ENCODE peak calls at places on chromosomes 12 and 14, in eight cellular contexts. Y, K, T, D, N, E, G and L are unnamed samples.

GRCh38 chr12:121628037-121628436 is 1.7 kb downstream of the ORAI1 start:
- DNase-seq in E (no peak), D (no peak), T (no peak), Y (no peak), K (no peak), G (no peak), N (peak), L (no peak)

GRCh38 chr12:47079365-47079893 is at the start of gene PCED1B:
- DNase-seq in D (peak), N (peak), T (peak), G (peak), K (peak), Y (peak), E (peak), L (peak)

GRCh38 chr12:110245278-110245868 is 35.7 kb upstream of the ATP2A2 start:
- DNase-seq in T (no peak), Y (no peak), K (peak), E (no peak), G (no peak), N (no peak), D (peak), L (no peak)

GRCh38 chr12:118061011-118061875 is at the start of gene WSB2:
- DNase-seq in K (peak), Y (peak), N (peak), D (peak), G (peak), E (no peak), T (peak), L (peak)

GRCh38 chr14:77025744-77026165 is 2.8 kb downstream of the IRF2BPL start:
- DNase-seq in E (no peak), N (no peak), T (no peak), K (no peak), D (peak), Y (no peak), G (no peak), L (no peak)

GRCh38 chr14:89137514-89138163 is 279.4 kb downstream of the FOXN3 start:
- DNase-seq in G (peak), T (peak), Y (no peak), D (peak), N (no peak), E (peak), K (no peak), L (peak)

GRCh38 chr12:3964404-3964803 is 91.2 kb upstream of the PARP11 start:
- DNase-seq in E (no peak), K (peak), Y (no peak), G (no peak), T (no peak), N (no peak), D (no peak), L (no peak)

GRCh38 chr14:35149239-35149638 is 26.9 kb downstream of the PRORP start:
- DNase-seq in Y (no peak), N (no peak), T (no peak), G (no peak), E (no peak), K (no peak), D (no peak), L (no peak)

GRCh38 chr12:124399622-124400021 is 104.7 kb downstream of the RFLNA start:
- DNase-seq in G (no peak), T (no peak), N (no peak), D (no peak), E (no peak), Y (no peak), K (peak), L (no peak)

GRCh38 chr12:54066408-54066807 is 12.8 kb downstream of the HOXC4 start:
- DNase-seq in Y (no peak), E (no peak), D (no peak), N (no peak), K (no peak), T (no peak), G (no peak), L (no peak)

GRCh38 chr14:32469388-32470160 is 140.5 kb downstream of the AKAP6 start:
- DNase-seq in T (peak), E (peak), D (no peak), G (no peak), Y (no peak), N (no peak), K (peak), L (peak)

GRCh38 chr14:44352212-44352611 is 154.9 kb downstream of the FSCB start:
- DNase-seq in E (no peak), T (no peak), D (no peak), G (no peak), N (no peak), Y (no peak), K (peak), L (no peak)

GRCh38 chr14:105485720-105486332 is 860 bp upstream of the CRIP1 start:
- DNase-seq in Y (peak), D (no peak), T (no peak), K (peak), N (peak), E (no peak), G (no peak), L (no peak)

GRCh38 chr14:68784298-68784910 is 8.5 kb downstream of the ZFP36L1 start:
- DNase-seq in E (peak), Y (no peak), K (no peak), G (peak), N (peak), T (no peak), D (peak), L (peak)

GRCh38 chr12:65086236-65086635 is 34.9 kb downstream of the WIF1 start:
- DNase-seq in T (no peak), N (no peak), G (no peak), D (no peak), Y (no peak), K (no peak), E (no peak), L (no peak)

GRCh38 chr12:5716991-5717390 is 228.1 kb downstream of the ANO2 start:
- DNase-seq in D (no peak), G (no peak), K (no peak), E (no peak), T (no peak), N (no peak), Y (no peak), L (no peak)

GRCh38 chr14:68089146-68089715 is 269.7 kb downstream of the RAD51B start:
- DNase-seq in N (no peak), D (no peak), T (peak), Y (peak), G (no peak), K (peak), E (peak), L (peak)

GRCh38 chr14:90412058-90412457 is 15.2 kb downstream of the CALM1 start:
- DNase-seq in N (no peak), D (no peak), G (no peak), K (no peak), Y (no peak), E (no peak), T (no peak), L (peak)

GRCh38 chr12:78431931-78432330 is 432.6 kb upstream of the SYT1 start:
- DNase-seq in T (peak), G (no peak), Y (no peak), D (no peak), E (no peak), K (no peak), N (no peak), L (peak)

GRCh38 chr12:90959538-90960139 is 4.7 kb upstream of the CCER1 start:
- DNase-seq in T (no peak), E (peak), K (peak), D (no peak), G (no peak), Y (peak), N (no peak), L (peak)

GRCh38 chr14:38536376-38537038 is 280.6 kb upstream of the CLEC14A start:
- DNase-seq in G (no peak), Y (no peak), E (no peak), N (no peak), T (no peak), K (no peak), D (no peak), L (peak)

GRCh38 chr12:105474672-105475071 is 144.2 kb downstream of the C12orf75 start:
- DNase-seq in T (peak), E (peak), D (no peak), K (no peak), G (peak), Y (no peak), N (no peak), L (no peak)

GRCh38 chr14:105748204-105748578 is 221.8 kb downstream of the TMEM121 start:
- DNase-seq in E (no peak), T (no peak), K (no peak), Y (no peak), G (no peak), N (no peak), D (peak), L (peak)

GRCh38 chr14:90276627-90277367 is 20.4 kb downstream of the PSMC1 start:
- DNase-seq in G (no peak), N (no peak), T (no peak), E (peak), D (peak), Y (no peak), K (no peak), L (peak)

GRCh38 chr14:104227806-104228205 is 89.4 kb downstream of the KIF26A start:
- DNase-seq in N (no peak), Y (no peak), T (no peak), D (peak), G (no peak), K (no peak), E (no peak), L (no peak)

GRCh38 chr12:53219116-53219955 is 12.3 kb upstream of the ITGB7 start:
- DNase-seq in D (peak), Y (no peak), N (peak), G (no peak), T (peak), E (no peak), K (no peak), L (peak)